ENCODE peak calls at places on chromosomes 5 and 9, in four cellular contexts. One of them, this sample, is unnamed.

GRCh38 chr9:124834586-124834985 is 18.7 kb upstream of the WDR38 start:
- DNase-seq in MM.1S: no peak
- DNase-seq in left lung: peak
- DNase-seq in astrocyte of the cerebellum: no peak
- DNase-seq in this sample: no peak

GRCh38 chr5:83563631-83564030 is 92.1 kb downstream of the VCAN start:
- DNase-seq in left lung: no peak
- DNase-seq in MM.1S: no peak
- DNase-seq in astrocyte of the cerebellum: no peak
- DNase-seq in this sample: no peak

GRCh38 chr9:134834217-134834956 is 46.2 kb upstream of the FCN2 start:
- DNase-seq in astrocyte of the cerebellum: no peak
- DNase-seq in MM.1S: no peak
- DNase-seq in left lung: peak
- DNase-seq in this sample: no peak

GRCh38 chr9:35691325-35691631 is 1.6 kb upstream of the TPM2 start:
- DNase-seq in left lung: no peak
- DNase-seq in astrocyte of the cerebellum: no peak
- DNase-seq in MM.1S: no peak
- DNase-seq in this sample: no peak

GRCh38 chr5:5558593-5558992 is 136.1 kb downstream of the ICE1 start:
- DNase-seq in MM.1S: no peak
- DNase-seq in astrocyte of the cerebellum: no peak
- DNase-seq in left lung: no peak
- DNase-seq in this sample: no peak

GRCh38 chr9:134065720-134066419 is 2.0 kb downstream of the BRD3 start:
- DNase-seq in left lung: peak
- DNase-seq in MM.1S: no peak
- DNase-seq in astrocyte of the cerebellum: no peak
- DNase-seq in this sample: no peak

GRCh38 chr5:56409331-56410190 is 176.4 kb upstream of the ANKRD55 start:
- DNase-seq in astrocyte of the cerebellum: peak
- DNase-seq in MM.1S: no peak
- DNase-seq in left lung: no peak
- DNase-seq in this sample: peak

GRCh38 chr9:78601957-78602565 is 305.1 kb downstream of the PSAT1 start:
- DNase-seq in MM.1S: peak
- DNase-seq in left lung: no peak
- DNase-seq in astrocyte of the cerebellum: peak
- DNase-seq in this sample: no peak

GRCh38 chr5:53419247-53419646 is 61.2 kb upstream of the FST start:
- DNase-seq in MM.1S: no peak
- DNase-seq in astrocyte of the cerebellum: no peak
- DNase-seq in left lung: no peak
- DNase-seq in this sample: peak

GRCh38 chr5:124343451-124343867 is 403.0 kb downstream of the ZNF608 start:
- DNase-seq in left lung: peak
- DNase-seq in MM.1S: no peak
- DNase-seq in astrocyte of the cerebellum: peak
- DNase-seq in this sample: peak

GRCh38 chr9:113309204-113309813 is 6.1 kb upstream of the RNF183 start:
- DNase-seq in astrocyte of the cerebellum: peak
- DNase-seq in left lung: no peak
- DNase-seq in MM.1S: peak
- DNase-seq in this sample: no peak

GRCh38 chr5:136731241-136731885 is 366.0 kb upstream of the TRPC7 start:
- DNase-seq in astrocyte of the cerebellum: peak
- DNase-seq in MM.1S: no peak
- DNase-seq in left lung: no peak
- DNase-seq in this sample: no peak

GRCh38 chr9:92659601-92660000 is 10.3 kb downstream of the IPPK start:
- DNase-seq in astrocyte of the cerebellum: no peak
- DNase-seq in left lung: peak
- DNase-seq in MM.1S: no peak
- DNase-seq in this sample: no peak

GRCh38 chr5:40413747-40414146 is 266.0 kb upstream of the PTGER4 start:
- DNase-seq in left lung: no peak
- DNase-seq in astrocyte of the cerebellum: no peak
- DNase-seq in MM.1S: no peak
- DNase-seq in this sample: no peak

GRCh38 chr5:149341846-149342245 is 3.5 kb upstream of the GRPEL2 start:
- DNase-seq in MM.1S: no peak
- DNase-seq in left lung: no peak
- DNase-seq in astrocyte of the cerebellum: no peak
- DNase-seq in this sample: no peak

GRCh38 chr5:35926389-35927051 is 11.9 kb downstream of the CAPSL start:
- DNase-seq in left lung: no peak
- DNase-seq in MM.1S: peak
- DNase-seq in astrocyte of the cerebellum: no peak
- DNase-seq in this sample: no peak

GRCh38 chr5:141476132-141476909 is 555 bp downstream of the PCDHGC3 start:
- DNase-seq in astrocyte of the cerebellum: peak
- DNase-seq in MM.1S: peak
- DNase-seq in left lung: peak
- DNase-seq in this sample: peak

GRCh38 chr5:176667637-176668036 is 20.4 kb downstream of the TSPAN17 start:
- DNase-seq in MM.1S: no peak
- DNase-seq in left lung: peak
- DNase-seq in astrocyte of the cerebellum: no peak
- DNase-seq in this sample: no peak

GRCh38 chr5:2752059-2752874 is 790 bp upstream of the IRX2 start:
- DNase-seq in left lung: peak
- DNase-seq in MM.1S: no peak
- DNase-seq in astrocyte of the cerebellum: no peak
- DNase-seq in this sample: no peak

GRCh38 chr9:102911185-102911584 is 83.9 kb upstream of the CYLC2 start:
- DNase-seq in left lung: no peak
- DNase-seq in astrocyte of the cerebellum: no peak
- DNase-seq in MM.1S: peak
- DNase-seq in this sample: no peak

GRCh38 chr5:157481255-157481654 is 21.2 kb downstream of the NIPAL4 start:
- DNase-seq in MM.1S: no peak
- DNase-seq in left lung: no peak
- DNase-seq in astrocyte of the cerebellum: no peak
- DNase-seq in this sample: no peak

GRCh38 chr9:35519697-35520403 is 29.9 kb downstream of the RUSC2 start:
- DNase-seq in astrocyte of the cerebellum: no peak
- DNase-seq in MM.1S: no peak
- DNase-seq in left lung: no peak
- DNase-seq in this sample: no peak

GRCh38 chr9:9352877-9353481 is 1259.8 kb downstream of the PTPRD start:
- DNase-seq in astrocyte of the cerebellum: no peak
- DNase-seq in left lung: no peak
- DNase-seq in MM.1S: no peak
- DNase-seq in this sample: no peak

GRCh38 chr5:97297063-97297715 is 114.1 kb upstream of the RIOK2 start:
- DNase-seq in MM.1S: peak
- DNase-seq in left lung: no peak
- DNase-seq in astrocyte of the cerebellum: no peak
- DNase-seq in this sample: no peak

GRCh38 chr9:114616684-114617520 is 5.8 kb downstream of the TMEM268 start:
- DNase-seq in astrocyte of the cerebellum: no peak
- DNase-seq in left lung: peak
- DNase-seq in MM.1S: peak
- DNase-seq in this sample: no peak

GRCh38 chr5:38051711-38052508 is 206.4 kb upstream of the EGFLAM start:
- DNase-seq in left lung: no peak
- DNase-seq in MM.1S: no peak
- DNase-seq in astrocyte of the cerebellum: no peak
- DNase-seq in this sample: no peak

GRCh38 chr5:81417052-81417451 is 23.1 kb upstream of the ACOT12 start:
- DNase-seq in astrocyte of the cerebellum: no peak
- DNase-seq in MM.1S: no peak
- DNase-seq in left lung: no peak
- DNase-seq in this sample: no peak

GRCh38 chr5:14720236-14720923 is 55.9 kb downstream of the OTULIN start:
- DNase-seq in astrocyte of the cerebellum: no peak
- DNase-seq in MM.1S: no peak
- DNase-seq in left lung: no peak
- DNase-seq in this sample: no peak

GRCh38 chr9:120740135-120740534 is 25.9 kb upstream of the MEGF9 start:
- DNase-seq in astrocyte of the cerebellum: no peak
- DNase-seq in left lung: no peak
- DNase-seq in MM.1S: no peak
- DNase-seq in this sample: no peak

GRCh38 chr5:77590347-77590746 is 48.2 kb downstream of the OTP start:
- DNase-seq in left lung: no peak
- DNase-seq in astrocyte of the cerebellum: no peak
- DNase-seq in MM.1S: no peak
- DNase-seq in this sample: no peak

GRCh38 chr9:135330307-135330631 is 149.3 kb upstream of the PPP1R26 start:
- DNase-seq in astrocyte of the cerebellum: no peak
- DNase-seq in left lung: no peak
- DNase-seq in MM.1S: no peak
- DNase-seq in this sample: no peak

GRCh38 chr9:87827341-87827740 is 55.3 kb upstream of the SPATA31E1 start:
- DNase-seq in MM.1S: no peak
- DNase-seq in left lung: no peak
- DNase-seq in astrocyte of the cerebellum: peak
- DNase-seq in this sample: no peak

GRCh38 chr5:98638701-98639100 is 134.8 kb upstream of the RGMB start:
- DNase-seq in left lung: no peak
- DNase-seq in MM.1S: no peak
- DNase-seq in astrocyte of the cerebellum: peak
- DNase-seq in this sample: peak

GRCh38 chr5:135211083-135211790 is 177.2 kb upstream of the PITX1 start:
- DNase-seq in left lung: no peak
- DNase-seq in MM.1S: no peak
- DNase-seq in astrocyte of the cerebellum: no peak
- DNase-seq in this sample: no peak

GRCh38 chr5:69007726-69008368 is 86.0 kb upstream of the SLC30A5 start:
- DNase-seq in left lung: no peak
- DNase-seq in astrocyte of the cerebellum: peak
- DNase-seq in MM.1S: peak
- DNase-seq in this sample: peak

GRCh38 chr5:73901045-73901444 is 275.0 kb downstream of the ARHGEF28 start:
- DNase-seq in astrocyte of the cerebellum: no peak
- DNase-seq in MM.1S: no peak
- DNase-seq in left lung: no peak
- DNase-seq in this sample: no peak

GRCh38 chr9:71769175-71770165 is 1.2 kb upstream of the CEMIP2 start:
- DNase-seq in MM.1S: peak
- DNase-seq in left lung: peak
- DNase-seq in astrocyte of the cerebellum: no peak
- DNase-seq in this sample: no peak

GRCh38 chr9:27485158-27485557 is 38.9 kb upstream of the IFNK start:
- DNase-seq in MM.1S: peak
- DNase-seq in astrocyte of the cerebellum: no peak
- DNase-seq in left lung: no peak
- DNase-seq in this sample: no peak

GRCh38 chr5:34831328-34831727 is 7.6 kb upstream of the TTC23L start:
- DNase-seq in astrocyte of the cerebellum: no peak
- DNase-seq in MM.1S: no peak
- DNase-seq in left lung: no peak
- DNase-seq in this sample: no peak
- TF ChIP-seq CTCF in astrocyte of the cerebellum: no peak
- TF ChIP-seq CTCF in MM.1S: no peak
- TF ChIP-seq CTCF in left lung: no peak
- TF ChIP-seq CTCF in this sample: no peak

GRCh38 chr9:95266649-95267048 is 50.9 kb downstream of the FANCC start:
- DNase-seq in astrocyte of the cerebellum: no peak
- DNase-seq in left lung: no peak
- DNase-seq in MM.1S: no peak
- DNase-seq in this sample: no peak
- TF ChIP-seq CTCF in astrocyte of the cerebellum: no peak
- TF ChIP-seq CTCF in left lung: no peak
- TF ChIP-seq CTCF in MM.1S: no peak
- TF ChIP-seq CTCF in this sample: no peak

DNA sequence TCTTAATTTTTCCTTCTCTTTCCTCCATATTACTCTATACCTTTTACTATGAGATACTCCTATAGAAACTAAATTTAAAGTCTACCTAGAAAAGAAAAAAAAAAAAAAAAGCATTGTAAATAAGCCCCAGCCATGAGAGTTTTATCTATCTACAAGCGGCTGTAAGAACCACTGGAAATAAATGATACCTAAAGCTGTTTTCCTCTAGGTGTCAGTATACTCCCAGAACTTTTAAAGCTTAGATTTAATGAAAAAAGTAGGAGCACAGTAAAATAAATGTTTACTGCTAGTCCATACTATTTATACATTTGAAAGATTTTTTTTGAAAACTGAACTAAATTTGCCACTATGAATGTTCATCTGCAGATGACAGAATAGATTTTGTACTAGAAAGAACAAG is 26.2 kb downstream of the TYRP1 start:
- DNase-seq in astrocyte of the cerebellum: no peak
- DNase-seq in MM.1S: peak
- DNase-seq in left lung: no peak
- DNase-seq in this sample: no peak
- TF ChIP-seq CTCF in astrocyte of the cerebellum: peak
- TF ChIP-seq CTCF in MM.1S: peak
- TF ChIP-seq CTCF in left lung: no peak
- TF ChIP-seq CTCF in this sample: peak

GRCh38 chr5:91925249-91925648 is 542.1 kb upstream of the ARRDC3 start:
- DNase-seq in astrocyte of the cerebellum: no peak
- DNase-seq in left lung: no peak
- DNase-seq in MM.1S: no peak
- DNase-seq in this sample: no peak

GRCh38 chr5:91927439-91927838 is 544.3 kb upstream of the ARRDC3 start:
- DNase-seq in left lung: no peak
- DNase-seq in astrocyte of the cerebellum: no peak
- DNase-seq in MM.1S: no peak
- DNase-seq in this sample: no peak

GRCh38 chr5:91928751-91929521 is 545.8 kb upstream of the ARRDC3 start:
- DNase-seq in astrocyte of the cerebellum: peak
- DNase-seq in left lung: no peak
- DNase-seq in MM.1S: peak
- DNase-seq in this sample: no peak

DNA sequence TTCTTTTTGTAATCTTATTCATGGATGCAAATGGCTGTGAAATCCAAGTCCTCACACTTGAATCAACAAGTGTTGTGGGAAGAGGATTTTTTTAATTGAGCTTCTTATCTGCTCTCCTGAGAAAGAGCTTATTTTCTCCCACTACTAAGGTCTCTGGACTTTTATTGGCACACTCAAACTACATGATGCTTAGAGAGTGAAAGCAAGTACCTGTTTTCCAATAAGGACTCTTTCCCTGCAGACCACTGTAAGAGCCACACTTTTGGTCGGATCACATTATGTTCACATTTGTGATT is 546.4 kb upstream of the ARRDC3 start:
- DNase-seq in astrocyte of the cerebellum: no peak
- DNase-seq in left lung: no peak
- DNase-seq in MM.1S: no peak
- DNase-seq in this sample: no peak
- TF ChIP-seq CTCF in astrocyte of the cerebellum: no peak
- TF ChIP-seq CTCF in left lung: no peak
- TF ChIP-seq CTCF in MM.1S: peak
- TF ChIP-seq CTCF in this sample: no peak

GRCh38 chr5:151319334-151319733 is 15.8 kb upstream of the SLC36A3 start:
- DNase-seq in astrocyte of the cerebellum: no peak
- DNase-seq in left lung: no peak
- DNase-seq in MM.1S: peak
- DNase-seq in this sample: no peak
- TF ChIP-seq CTCF in astrocyte of the cerebellum: peak
- TF ChIP-seq CTCF in left lung: no peak
- TF ChIP-seq CTCF in MM.1S: peak
- TF ChIP-seq CTCF in this sample: peak